ENCODE peak calls at places on chromosomes 16 and 17, in five cellular contexts. One of them, this sample, is unnamed.

GRCh38 chr16:27257271-27257670 is 11.3 kb downstream of the NSMCE1 start:
- DNase-seq in AG04450: no peak
- DNase-seq in sigmoid colon: no peak
- DNase-seq in CD8-positive, alpha-beta T cell: no peak
- DNase-seq in Jurkat, Clone E6-1: no peak
- DNase-seq in this sample: no peak

GRCh38 chr17:67666710-67667109 is 51.0 kb upstream of the NOL11 start:
- DNase-seq in Jurkat, Clone E6-1: no peak
- DNase-seq in AG04450: no peak
- DNase-seq in sigmoid colon: no peak
- DNase-seq in CD8-positive, alpha-beta T cell: no peak
- DNase-seq in this sample: no peak

GRCh38 chr17:61483778-61484116 is 31.5 kb downstream of the TBX4 start:
- DNase-seq in CD8-positive, alpha-beta T cell: no peak
- DNase-seq in Jurkat, Clone E6-1: no peak
- DNase-seq in sigmoid colon: no peak
- DNase-seq in AG04450: no peak
- DNase-seq in this sample: no peak

GRCh38 chr17:77772461-77772897 is 186.0 kb upstream of the TNRC6C start:
- DNase-seq in Jurkat, Clone E6-1: peak
- DNase-seq in AG04450: no peak
- DNase-seq in CD8-positive, alpha-beta T cell: peak
- DNase-seq in sigmoid colon: no peak
- DNase-seq in this sample: peak

GRCh38 chr17:78359216-78359935 is 501 bp downstream of the SOCS3 start:
- DNase-seq in AG04450: no peak
- DNase-seq in sigmoid colon: peak
- DNase-seq in CD8-positive, alpha-beta T cell: no peak
- DNase-seq in Jurkat, Clone E6-1: no peak
- DNase-seq in this sample: no peak

GRCh38 chr16:83813818-83814653 is 6.3 kb downstream of the HSBP1 start:
- DNase-seq in sigmoid colon: no peak
- DNase-seq in Jurkat, Clone E6-1: no peak
- DNase-seq in CD8-positive, alpha-beta T cell: no peak
- DNase-seq in AG04450: peak
- DNase-seq in this sample: peak

GRCh38 chr16:50570808-50571598 is 22.8 kb downstream of the NKD1 start:
- DNase-seq in CD8-positive, alpha-beta T cell: no peak
- DNase-seq in AG04450: no peak
- DNase-seq in Jurkat, Clone E6-1: no peak
- DNase-seq in sigmoid colon: no peak
- DNase-seq in this sample: no peak

GRCh38 chr17:81961087-81961514 is at the start of gene NOTUM:
- DNase-seq in sigmoid colon: no peak
- DNase-seq in AG04450: no peak
- DNase-seq in CD8-positive, alpha-beta T cell: no peak
- DNase-seq in Jurkat, Clone E6-1: no peak
- DNase-seq in this sample: no peak

GRCh38 chr17:56914641-56915263 is 903 bp upstream of the TRIM25 start:
- DNase-seq in AG04450: no peak
- DNase-seq in CD8-positive, alpha-beta T cell: no peak
- DNase-seq in Jurkat, Clone E6-1: no peak
- DNase-seq in sigmoid colon: no peak
- DNase-seq in this sample: no peak

GRCh38 chr16:154223-155030 is 2.0 kb downstream of the HBZ start:
- DNase-seq in CD8-positive, alpha-beta T cell: no peak
- DNase-seq in AG04450: no peak
- DNase-seq in Jurkat, Clone E6-1: no peak
- DNase-seq in sigmoid colon: no peak
- DNase-seq in this sample: no peak

GRCh38 chr17:31415004-31415454 is 23.6 kb downstream of the RAB11FIP4 start:
- DNase-seq in sigmoid colon: no peak
- DNase-seq in AG04450: no peak
- DNase-seq in CD8-positive, alpha-beta T cell: no peak
- DNase-seq in Jurkat, Clone E6-1: no peak
- DNase-seq in this sample: no peak

GRCh38 chr17:33260638-33261037 is 32.5 kb downstream of the ASIC2 start:
- DNase-seq in sigmoid colon: no peak
- DNase-seq in Jurkat, Clone E6-1: no peak
- DNase-seq in CD8-positive, alpha-beta T cell: no peak
- DNase-seq in AG04450: no peak
- DNase-seq in this sample: no peak

GRCh38 chr17:45812102-45812501 is 28.0 kb downstream of the CRHR1 start:
- DNase-seq in AG04450: no peak
- DNase-seq in sigmoid colon: no peak
- DNase-seq in Jurkat, Clone E6-1: no peak
- DNase-seq in CD8-positive, alpha-beta T cell: no peak
- DNase-seq in this sample: no peak

GRCh38 chr17:80938556-80938955 is 53.1 kb upstream of the CHMP6 start:
- DNase-seq in CD8-positive, alpha-beta T cell: peak
- DNase-seq in sigmoid colon: no peak
- DNase-seq in Jurkat, Clone E6-1: peak
- DNase-seq in AG04450: no peak
- DNase-seq in this sample: no peak

GRCh38 chr16:59259074-59259963 is 525.2 kb upstream of the GOT2 start:
- DNase-seq in CD8-positive, alpha-beta T cell: no peak
- DNase-seq in AG04450: no peak
- DNase-seq in Jurkat, Clone E6-1: peak
- DNase-seq in sigmoid colon: no peak
- DNase-seq in this sample: no peak

GRCh38 chr16:69917739-69918138 is 33.4 kb upstream of the CLEC18A start:
- DNase-seq in sigmoid colon: peak
- DNase-seq in CD8-positive, alpha-beta T cell: no peak
- DNase-seq in AG04450: peak
- DNase-seq in Jurkat, Clone E6-1: no peak
- DNase-seq in this sample: peak

GRCh38 chr16:69918241-69918640 is 32.9 kb upstream of the CLEC18A start:
- DNase-seq in CD8-positive, alpha-beta T cell: no peak
- DNase-seq in sigmoid colon: no peak
- DNase-seq in Jurkat, Clone E6-1: no peak
- DNase-seq in AG04450: no peak
- DNase-seq in this sample: no peak

GRCh38 chr16:69921125-69921524 is 30.0 kb upstream of the CLEC18A start:
- DNase-seq in sigmoid colon: no peak
- DNase-seq in Jurkat, Clone E6-1: no peak
- DNase-seq in AG04450: no peak
- DNase-seq in CD8-positive, alpha-beta T cell: no peak
- DNase-seq in this sample: no peak

GRCh38 chr16:69916445-69916844 is 34.7 kb upstream of the CLEC18A start:
- DNase-seq in Jurkat, Clone E6-1: no peak
- DNase-seq in CD8-positive, alpha-beta T cell: no peak
- DNase-seq in AG04450: no peak
- DNase-seq in sigmoid colon: no peak
- DNase-seq in this sample: no peak

GRCh38 chr16:69917311-69917710 is 33.8 kb upstream of the CLEC18A start:
- DNase-seq in AG04450: no peak
- DNase-seq in CD8-positive, alpha-beta T cell: no peak
- DNase-seq in sigmoid colon: no peak
- DNase-seq in Jurkat, Clone E6-1: no peak
- DNase-seq in this sample: no peak
- H3K4me3 ChIP-seq in AG04450: peak
- H3K4me3 ChIP-seq in CD8-positive, alpha-beta T cell: no peak
- H3K4me3 ChIP-seq in sigmoid colon: no peak
- H3K4me3 ChIP-seq in Jurkat, Clone E6-1: no peak
- H3K4me3 ChIP-seq in this sample: peak

DNA sequence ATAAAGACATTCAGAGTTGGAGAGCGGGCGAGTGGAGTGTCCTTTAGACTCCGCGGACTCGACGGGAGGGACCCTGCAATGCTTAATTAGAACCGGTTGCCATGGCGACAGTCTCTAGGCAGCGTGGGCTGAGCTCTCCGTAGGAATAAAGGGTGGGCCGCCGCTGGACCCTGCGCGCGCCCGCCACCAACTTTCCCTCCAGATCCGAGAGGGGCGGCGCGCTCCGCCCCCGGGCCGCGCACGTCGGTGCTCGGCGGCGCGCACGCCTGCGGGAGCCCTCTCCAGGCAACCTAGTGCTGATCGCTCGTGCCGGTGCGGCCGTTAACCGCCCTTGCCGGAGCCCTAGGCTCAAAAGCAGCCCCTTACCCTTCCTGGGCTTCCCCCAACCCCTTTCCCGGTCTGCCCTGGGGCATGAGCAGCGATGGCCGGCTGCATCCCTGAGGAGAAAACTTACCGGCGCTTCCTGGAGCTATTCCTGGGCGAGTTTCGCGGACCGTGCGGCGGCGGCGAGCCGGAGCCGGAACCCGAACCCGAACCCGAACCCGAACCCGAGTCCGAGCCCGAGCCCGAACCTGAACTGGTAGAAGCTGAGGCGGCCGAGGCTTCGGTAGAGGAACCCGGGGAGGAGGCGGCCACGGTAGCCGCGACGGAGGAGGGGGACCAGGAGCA is at the start of gene PPM1E:
- DNase-seq in CD8-positive, alpha-beta T cell: peak
- DNase-seq in AG04450: no peak
- DNase-seq in sigmoid colon: no peak
- DNase-seq in Jurkat, Clone E6-1: peak
- DNase-seq in this sample: peak
- H3K4me3 ChIP-seq in CD8-positive, alpha-beta T cell: peak
- H3K4me3 ChIP-seq in AG04450: peak
- H3K4me3 ChIP-seq in sigmoid colon: peak
- H3K4me3 ChIP-seq in Jurkat, Clone E6-1: peak
- H3K4me3 ChIP-seq in this sample: peak

GRCh38 chr17:44097110-44097810 is 26.2 kb downstream of the HDAC5 start:
- DNase-seq in Jurkat, Clone E6-1: no peak
- DNase-seq in AG04450: no peak
- DNase-seq in sigmoid colon: no peak
- DNase-seq in CD8-positive, alpha-beta T cell: no peak
- DNase-seq in this sample: peak

GRCh38 chr17:44094701-44095387 is 24.3 kb downstream of the G6PC3 start:
- DNase-seq in AG04450: no peak
- DNase-seq in CD8-positive, alpha-beta T cell: no peak
- DNase-seq in sigmoid colon: no peak
- DNase-seq in Jurkat, Clone E6-1: no peak
- DNase-seq in this sample: no peak

GRCh38 chr17:44093231-44093900 is 22.8 kb downstream of the G6PC3 start:
- DNase-seq in CD8-positive, alpha-beta T cell: no peak
- DNase-seq in Jurkat, Clone E6-1: no peak
- DNase-seq in AG04450: no peak
- DNase-seq in sigmoid colon: no peak
- DNase-seq in this sample: no peak

GRCh38 chr17:44095388-44095646 is 24.8 kb downstream of the G6PC3 start:
- DNase-seq in Jurkat, Clone E6-1: no peak
- DNase-seq in CD8-positive, alpha-beta T cell: no peak
- DNase-seq in sigmoid colon: no peak
- DNase-seq in AG04450: no peak
- DNase-seq in this sample: no peak

DNA sequence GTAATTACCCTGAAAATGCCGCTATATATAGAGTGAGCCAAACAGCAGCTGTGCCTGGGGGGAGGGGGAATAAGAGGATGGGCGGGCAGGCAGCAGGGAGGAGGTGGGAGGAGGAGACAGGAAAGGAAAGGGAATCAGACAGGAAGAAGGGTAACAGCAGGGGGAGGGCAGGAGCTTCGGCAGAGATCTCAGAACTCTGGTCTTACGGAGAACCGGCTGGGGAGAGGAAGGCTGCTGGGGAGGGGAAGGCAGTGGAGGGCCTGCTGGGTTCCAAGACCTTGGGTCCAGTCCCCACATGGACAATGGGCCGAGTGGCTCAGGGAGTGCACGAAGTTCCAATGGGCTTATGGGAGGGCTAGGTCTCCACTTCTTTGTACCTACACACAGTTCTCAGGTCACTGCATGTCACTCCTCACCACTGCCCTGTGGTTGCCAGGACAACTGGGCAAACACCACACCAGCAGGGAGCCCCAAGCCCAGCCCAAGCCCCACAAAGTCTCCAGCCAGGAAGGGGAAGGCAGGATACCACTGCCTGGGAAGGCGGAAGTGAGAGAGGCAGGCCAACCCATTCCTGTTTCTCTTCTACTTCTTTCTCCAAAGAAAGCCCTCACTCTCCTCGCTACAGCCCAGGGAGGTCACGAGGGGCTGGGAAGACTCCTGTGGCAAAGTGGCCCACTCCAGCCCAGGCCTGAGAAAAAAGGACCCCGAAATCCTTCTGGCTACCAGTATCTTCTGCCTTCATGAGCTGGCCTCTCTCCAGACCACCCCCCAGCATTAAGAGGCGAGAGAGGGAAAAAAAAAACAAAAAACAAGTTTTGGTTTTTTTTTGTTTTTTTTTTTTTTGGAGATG is 25.3 kb downstream of the G6PC3 start:
- DNase-seq in sigmoid colon: peak
- DNase-seq in Jurkat, Clone E6-1: peak
- DNase-seq in AG04450: peak
- DNase-seq in CD8-positive, alpha-beta T cell: no peak
- DNase-seq in this sample: peak
- H3K4me3 ChIP-seq in sigmoid colon: peak
- H3K4me3 ChIP-seq in Jurkat, Clone E6-1: peak
- H3K4me3 ChIP-seq in AG04450: peak
- H3K4me3 ChIP-seq in CD8-positive, alpha-beta T cell: no peak
- H3K4me3 ChIP-seq in this sample: peak

GRCh38 chr17:39924691-39925055 is 2.7 kb downstream of the ORMDL3 start:
- DNase-seq in sigmoid colon: no peak
- DNase-seq in AG04450: no peak
- DNase-seq in CD8-positive, alpha-beta T cell: no peak
- DNase-seq in Jurkat, Clone E6-1: no peak
- DNase-seq in this sample: no peak

GRCh38 chr17:39926135-39926587 is 1.2 kb downstream of the ORMDL3 start:
- DNase-seq in Jurkat, Clone E6-1: no peak
- DNase-seq in sigmoid colon: no peak
- DNase-seq in CD8-positive, alpha-beta T cell: no peak
- DNase-seq in AG04450: no peak
- DNase-seq in this sample: no peak

GRCh38 chr17:39926588-39927100 is 757 bp downstream of the ORMDL3 start:
- DNase-seq in AG04450: no peak
- DNase-seq in sigmoid colon: peak
- DNase-seq in CD8-positive, alpha-beta T cell: peak
- DNase-seq in Jurkat, Clone E6-1: peak
- DNase-seq in this sample: no peak

GRCh38 chr17:39923836-39924690 is 3.3 kb downstream of the ORMDL3 start:
- DNase-seq in sigmoid colon: no peak
- DNase-seq in Jurkat, Clone E6-1: no peak
- DNase-seq in CD8-positive, alpha-beta T cell: no peak
- DNase-seq in AG04450: no peak
- DNase-seq in this sample: no peak

DNA sequence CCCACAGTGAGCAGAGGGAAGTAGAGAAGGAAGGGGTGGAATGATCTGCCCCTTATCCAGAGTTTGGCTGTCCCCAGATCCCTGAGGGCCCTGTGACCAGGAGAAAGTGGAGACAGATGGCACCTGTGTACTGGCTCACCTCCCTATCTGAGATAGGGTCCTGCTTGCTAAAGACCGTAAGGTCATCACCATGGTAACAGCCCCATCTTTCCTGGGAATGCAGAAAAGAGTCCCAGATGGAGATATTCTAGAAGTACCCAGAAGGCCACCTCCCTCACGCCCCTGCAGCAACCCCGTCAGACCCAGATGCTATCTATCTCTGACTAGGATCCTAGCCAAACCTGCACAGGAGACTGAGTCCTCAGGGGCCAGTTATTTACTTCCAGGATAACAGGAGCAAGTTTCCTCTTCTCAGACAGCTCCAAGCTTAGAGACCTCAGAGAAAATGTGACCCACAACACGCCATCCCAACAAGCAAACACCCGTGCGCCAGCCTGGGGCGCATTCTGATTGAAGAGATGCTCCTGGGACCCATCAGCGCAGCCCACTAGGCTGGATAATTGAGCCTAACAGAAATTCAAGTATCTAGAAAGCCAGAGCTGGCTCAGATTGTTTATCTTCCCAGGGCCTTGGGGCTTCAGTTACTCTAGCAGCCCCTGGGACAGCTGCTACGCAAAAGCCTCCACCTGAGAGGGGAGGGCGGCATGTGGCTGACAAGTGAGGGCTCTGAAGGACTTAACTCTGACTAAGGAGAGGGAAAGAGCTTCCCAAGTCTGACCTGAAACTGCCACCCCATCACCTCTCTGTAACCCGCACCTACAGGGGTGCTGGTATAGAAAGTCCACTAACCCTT is 1.9 kb downstream of the ORMDL3 start:
- DNase-seq in Jurkat, Clone E6-1: no peak
- DNase-seq in CD8-positive, alpha-beta T cell: no peak
- DNase-seq in AG04450: no peak
- DNase-seq in sigmoid colon: no peak
- DNase-seq in this sample: no peak
- H3K4me3 ChIP-seq in Jurkat, Clone E6-1: peak
- H3K4me3 ChIP-seq in CD8-positive, alpha-beta T cell: peak
- H3K4me3 ChIP-seq in AG04450: peak
- H3K4me3 ChIP-seq in sigmoid colon: no peak
- H3K4me3 ChIP-seq in this sample: peak